ENCODE peak calls at places on chromosomes 16 and 17, in four cellular contexts. E is GM23338, U is stomach, T is lung. K is an unnamed sample.
A peak's percentile ranks its signal among the peaks of the same experiment; 100 is the strongest.

GRCh38 chr16:55645986-55646385 is 9.8 kb upstream of the SLC6A2 start:
- DNase-seq in T (no peak), U (no peak), E (no peak), K (no peak)

GRCh38 chr17:4839965-4840892 is 7.1 kb downstream of the MINK1 start:
- DNase-seq in E (no peak), T (no peak), U (no peak), K (peak; percentile 62)

GRCh38 chr17:73338050-73338491 is 26.3 kb upstream of the CDC42EP4 start:
- DNase-seq in T (no peak), U (no peak), E (no peak), K (peak; percentile 99)

GRCh38 chr16:57042157-57043111 is 49.9 kb upstream of the CPNE2 start:
- DNase-seq in T (no peak), E (no peak), U (no peak), K (no peak)

GRCh38 chr16:12320298-12320706 is 343.8 kb downstream of the SNX29 start:
- DNase-seq in T (no peak), U (no peak), E (no peak), K (no peak)

GRCh38 chr17:75896360-75897075 is at the start of gene TRIM65:
- DNase-seq in T (peak; percentile 79), U (peak; percentile 86), E (peak; percentile 83), K (peak; percentile 92)

GRCh38 chr16:3879258-3879886 is 1.1 kb downstream of the CREBBP start:
- DNase-seq in U (peak; percentile 27), T (no peak), E (peak; percentile 44), K (peak; percentile 36)

GRCh38 chr16:82368041-82368440 is 198.0 kb upstream of the MPHOSPH6 start:
- DNase-seq in E (peak; percentile 66), T (no peak), U (peak; percentile 66), K (no peak)

GRCh38 chr16:55812951-55813350 is 19.9 kb downstream of the CES1 start:
- DNase-seq in E (no peak), T (no peak), U (no peak), K (no peak)

GRCh38 chr17:28997811-28998210 is 8.0 kb downstream of the SEZ6 start:
- DNase-seq in U (no peak), E (no peak), T (no peak), K (no peak)

GRCh38 chr16:11107781-11108465 is 148.1 kb downstream of the SOCS1 start:
- DNase-seq in T (no peak), U (no peak), E (no peak), K (peak; percentile 65)

GRCh38 chr16:74734361-74735161 is 33.9 kb upstream of the MLKL start:
- DNase-seq in E (peak; percentile 86), U (no peak), T (no peak), K (peak; percentile 81)

GRCh38 chr17:82687375-82687861 is 11.1 kb downstream of the RAB40B start:
- DNase-seq in T (no peak), U (peak; percentile 46), E (no peak), K (no peak)

GRCh38 chr17:8608001-8608400 is 22.5 kb downstream of the MYH10 start:
- DNase-seq in T (no peak), E (no peak), U (no peak), K (peak; percentile 61)

GRCh38 chr17:49352587-49353154 is 9.4 kb downstream of the ZNF652 start:
- DNase-seq in E (no peak), T (no peak), U (no peak), K (no peak)

GRCh38 chr16:81610144-81610842 is 165.7 kb downstream of the CMIP start:
- DNase-seq in E (no peak), U (peak; percentile 58), T (peak; percentile 45), K (peak; percentile 68)

GRCh38 chr17:8140413-8141029 is 11.7 kb downstream of the PER1 start:
- DNase-seq in E (no peak), T (no peak), U (no peak), K (no peak)

GRCh38 chr17:16446338-16446983 is 31.1 kb downstream of the TRPV2 start:
- DNase-seq in T (no peak), U (no peak), E (peak; percentile 54), K (no peak)

GRCh38 chr17:62562656-62563055 is 64.8 kb upstream of the MRC2 start:
- DNase-seq in E (no peak), T (no peak), U (no peak), K (peak; percentile 59)

GRCh38 chr16:70018254-70018653 is 67.1 kb downstream of the CLEC18A start:
- DNase-seq in U (no peak), E (peak; percentile 72), T (no peak), K (no peak)

GRCh38 chr16:54938351-54939346 is 8.0 kb downstream of the IRX5 start:
- DNase-seq in T (no peak), E (peak; percentile 57), U (no peak), K (no peak)

GRCh38 chr17:61415374-61416210 is 15.9 kb downstream of the TBX2 start:
- DNase-seq in U (peak; percentile 20), E (no peak), T (peak; percentile 27), K (no peak)

GRCh38 chr16:79593074-79593531 is 7.4 kb downstream of the MAF start:
- DNase-seq in U (no peak), E (no peak), T (no peak), K (no peak)

GRCh38 chr17:9517396-9517795 is 58.2 kb downstream of the STX8 start:
- DNase-seq in T (no peak), U (no peak), E (peak; percentile 37), K (no peak)

GRCh38 chr16:56884026-56884582 is 19.1 kb downstream of the SLC12A3 start:
- DNase-seq in U (no peak), E (no peak), T (no peak), K (no peak)

GRCh38 chr17:82849076-82849945 is 9.5 kb upstream of the ZNF750 start:
- DNase-seq in E (no peak), U (no peak), T (no peak), K (no peak)

GRCh38 chr17:13393841-13394710 is 207.7 kb downstream of the HS3ST3A1 start:
- DNase-seq in E (no peak), T (no peak), U (no peak), K (no peak)

GRCh38 chr16:57999971-58000705 is at the start of gene ZNF319:
- DNase-seq in T (no peak), E (peak; percentile 44), U (no peak), K (peak; percentile 24)

GRCh38 chr17:29138184-29138955 is 41.8 kb downstream of the MYO18A start:
- DNase-seq in T (no peak), E (no peak), U (no peak), K (no peak)

GRCh38 chr17:20206068-20206467 is 196.9 kb downstream of the SPECC1 start:
- DNase-seq in T (no peak), E (no peak), U (no peak), K (no peak)

DNA sequence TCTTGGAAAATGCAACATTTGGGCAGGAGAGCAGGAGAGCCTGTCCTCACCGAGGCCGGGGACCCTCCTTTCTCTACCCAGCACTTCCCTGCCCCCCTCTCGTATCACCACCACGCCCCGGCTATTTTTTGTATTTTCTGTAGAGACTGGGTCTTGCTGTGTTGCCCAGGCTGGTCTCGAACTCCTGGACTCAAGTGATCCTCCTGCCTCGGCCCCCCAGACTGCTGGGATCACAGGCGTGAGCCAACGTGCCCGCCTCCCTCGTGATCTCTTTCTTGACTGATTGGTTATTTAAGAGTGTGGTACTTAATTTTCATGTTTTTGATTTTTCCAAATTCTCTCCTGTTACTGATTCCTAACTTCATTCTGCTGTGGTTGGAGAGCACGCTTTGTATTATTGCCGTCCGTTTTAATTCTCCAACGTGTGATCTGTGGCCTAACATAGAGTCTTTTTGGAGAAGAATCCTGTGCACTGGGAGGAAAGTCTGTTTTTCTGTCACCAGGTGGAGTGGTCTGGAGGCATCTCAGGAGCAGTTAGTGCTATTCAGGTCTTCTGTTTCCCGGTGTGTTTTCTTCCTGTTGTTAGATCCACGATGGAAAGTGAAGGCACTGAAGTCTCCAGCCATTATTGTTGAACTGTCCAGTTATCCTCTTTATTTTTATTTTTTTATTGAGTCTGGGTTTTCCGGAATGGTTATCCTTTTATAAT is 40.4 kb downstream of the ZNF778 start:
- DNase-seq in T (no peak), E (no peak), U (no peak), K (no peak)
- H3K4me3 ChIP-seq in T (no peak overlapping the region), E (peak overlapping the region; percentile 65), U (no peak overlapping the region), K (peak overlapping the region; percentile 35)

DNA sequence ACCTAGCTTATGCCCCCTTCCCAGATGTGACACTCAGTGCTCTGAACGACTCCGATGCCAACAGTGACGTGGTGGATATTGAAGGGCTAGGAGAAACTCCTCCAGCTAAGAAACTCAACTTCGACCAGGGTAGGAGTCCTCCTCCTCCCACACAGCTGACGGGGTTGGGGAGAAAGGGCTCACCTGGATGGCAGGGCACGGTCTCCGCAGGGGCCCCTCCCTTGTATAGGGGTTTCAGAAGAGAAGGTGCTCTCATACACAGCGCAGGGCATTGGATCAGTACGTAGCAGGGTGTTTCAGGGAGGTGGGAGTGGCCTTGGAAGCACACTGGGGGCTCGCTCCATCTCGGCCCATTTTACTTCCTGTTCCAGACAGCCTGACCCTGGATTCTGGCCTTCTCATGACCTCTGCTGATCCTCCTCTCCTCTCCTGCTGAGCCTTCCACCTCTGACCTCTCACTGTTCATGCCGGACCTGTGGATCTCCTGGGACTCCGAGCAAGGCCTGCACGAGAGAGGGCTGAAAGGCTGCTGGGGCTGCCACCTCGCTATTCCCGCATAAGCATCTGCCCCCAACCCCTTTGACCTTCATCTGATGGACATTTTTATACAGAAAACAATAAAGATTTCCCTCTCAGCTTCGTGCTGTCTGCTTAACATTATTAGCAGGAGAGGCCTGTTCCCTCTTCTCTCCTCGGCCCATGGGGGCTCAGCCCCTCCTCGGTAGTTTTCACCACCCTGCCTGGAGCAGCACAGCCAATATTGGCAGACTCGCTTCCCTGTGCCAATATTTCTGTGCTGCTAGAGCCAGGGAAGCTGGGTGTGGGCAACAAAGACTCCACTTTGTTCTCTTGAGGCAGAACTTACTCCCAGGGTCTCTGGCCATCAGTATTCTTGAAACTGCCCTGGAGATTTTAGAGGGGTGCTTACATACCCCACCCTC is 4.7 kb downstream of the RNASEK start:
- DNase-seq in U (no peak), E (no peak), T (no peak), K (no peak)
- H3K4me1 ChIP-seq in U (peaks cover 57% of the 10 kb centered on the region), E (peaks cover 41% of the 10 kb centered on the region), T (peaks cover 9% of the 10 kb centered on the region), K (peaks cover 41% of the 10 kb centered on the region)

GRCh38 chr17:67911038-67911782 is 85.1 kb downstream of the C17orf58 start:
- DNase-seq in T (no peak), E (no peak), U (no peak), K (no peak)
- H3K27ac ChIP-seq in T (no peak overlapping the region), E (no peak overlapping the region), U (no peak overlapping the region), K (no peak overlapping the region)

GRCh38 chr17:40499551-40500189 is 1.8 kb downstream of the TNS4 start:
- DNase-seq in U (peak; percentile 92), E (peak; percentile 94), T (peak; percentile 84), K (peak; percentile 69)

GRCh38 chr17:40500190-40500589 is 1.2 kb downstream of the TNS4 start:
- DNase-seq in U (no peak), T (no peak), E (no peak), K (no peak)

GRCh38 chr17:40501499-40501911 is at the start of gene TNS4:
- DNase-seq in U (peak; percentile 66), T (no peak), E (no peak), K (no peak)

GRCh38 chr17:40502716-40503115 is 1.3 kb upstream of the TNS4 start:
- DNase-seq in T (no peak), E (no peak), U (no peak), K (no peak)

DNA sequence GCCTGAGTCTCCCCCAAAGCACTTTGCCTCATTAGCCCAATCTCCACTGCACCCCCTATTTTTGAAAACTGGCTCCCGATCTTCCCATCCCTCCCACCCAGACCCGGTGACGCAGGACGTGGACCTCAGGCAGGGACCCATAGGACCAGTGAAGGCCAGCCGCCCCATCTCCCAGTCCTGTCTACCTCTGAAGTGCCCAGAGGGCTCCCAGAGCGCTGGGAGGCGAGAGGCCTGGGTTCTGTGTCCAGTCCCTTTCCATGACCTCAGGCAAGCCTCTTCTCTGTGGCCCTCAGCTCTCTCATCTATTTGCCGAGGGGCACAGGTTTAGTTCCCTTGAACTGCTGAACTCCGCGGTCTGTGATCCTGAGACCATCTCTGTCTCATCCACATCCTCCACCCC is 714 bp downstream of the TNS4 start:
- DNase-seq in U (no peak), E (no peak), T (no peak), K (no peak)
- H3K4me3 ChIP-seq in U (no peak overlapping the region), E (no peak overlapping the region), T (no peak overlapping the region), K (no peak overlapping the region)